ENCODE peak calls at places on chromosomes 12 and 14, in nine cellular contexts. K is brain microvascular endothelial cell, S is tibial nerve, H is ovary, B is adrenal gland, Y is H1, R is aorta, L is right lobe of liver, X is left lung. I is an unnamed sample. For H3K27me3, the result is how much of the 10 kb centered on the place peaks cover.

GRCh38 chr14:76777721-76778120 is 16.5 kb downstream of the VASH1 start:
- DNase-seq in K (no peak), S (no peak), H (no peak), B (no peak), Y (no peak), R (peak), L (no peak), X (no peak), I (no peak)

GRCh38 chr12:45290218-45290609 is 74.3 kb downstream of the ANO6 start:
- DNase-seq in K (peak), S (no peak), H (no peak), B (no peak), Y (no peak), R (no peak), L (no peak), X (no peak), I (peak)

GRCh38 chr14:105473677-105474477 is 744 bp upstream of the CRIP2 start:
- DNase-seq in K (peak), S (peak), H (peak), B (peak), Y (peak), R (peak), L (peak), X (peak), I (no peak)

GRCh38 chr12:30417697-30418231 is 277.9 kb downstream of the IPO8 start:
- DNase-seq in K (peak), S (peak), H (no peak), B (no peak), Y (no peak), R (no peak), L (no peak), X (no peak), I (peak)

GRCh38 chr14:42994001-42994736 is 1387.5 kb downstream of the LRFN5 start:
- DNase-seq in K (no peak), S (no peak), H (no peak), B (no peak), Y (no peak), R (no peak), L (no peak), X (no peak), I (peak)

GRCh38 chr14:100237735-100238418 is 1.1 kb upstream of the YY1 start:
- DNase-seq in K (no peak), S (peak), H (no peak), B (peak), Y (peak), R (peak), L (peak), X (peak), I (no peak)

GRCh38 chr12:80848858-80849257 is 88.9 kb downstream of the LIN7A start:
- DNase-seq in K (no peak), S (no peak), H (no peak), B (no peak), Y (no peak), R (no peak), L (no peak), X (no peak), I (no peak)

GRCh38 chr14:92252291-92252690 is 70.7 kb upstream of the SLC24A4 start:
- DNase-seq in K (no peak), S (no peak), H (no peak), B (no peak), Y (no peak), R (no peak), L (no peak), X (no peak), I (no peak)

GRCh38 chr14:34129927-34130552 is 179.2 kb upstream of the EGLN3 start:
- DNase-seq in K (no peak), S (no peak), H (no peak), B (no peak), Y (no peak), R (no peak), L (no peak), X (no peak), I (no peak)

GRCh38 chr14:71948101-71948500 is 15.9 kb downstream of the RGS6 start:
- DNase-seq in K (no peak), S (no peak), H (no peak), B (no peak), Y (no peak), R (no peak), L (no peak), X (no peak), I (no peak)

GRCh38 chr12:83390186-83390585 is 703.5 kb downstream of the TMTC2 start:
- DNase-seq in K (no peak), S (no peak), H (no peak), B (no peak), Y (no peak), R (no peak), L (no peak), X (no peak), I (no peak)
- H3K27me3 ChIP-seq in K (under half), S (under half), H (under half), B (under half), Y (under half), R (under half), L (under half), X (under half), I (under half)

DNA sequence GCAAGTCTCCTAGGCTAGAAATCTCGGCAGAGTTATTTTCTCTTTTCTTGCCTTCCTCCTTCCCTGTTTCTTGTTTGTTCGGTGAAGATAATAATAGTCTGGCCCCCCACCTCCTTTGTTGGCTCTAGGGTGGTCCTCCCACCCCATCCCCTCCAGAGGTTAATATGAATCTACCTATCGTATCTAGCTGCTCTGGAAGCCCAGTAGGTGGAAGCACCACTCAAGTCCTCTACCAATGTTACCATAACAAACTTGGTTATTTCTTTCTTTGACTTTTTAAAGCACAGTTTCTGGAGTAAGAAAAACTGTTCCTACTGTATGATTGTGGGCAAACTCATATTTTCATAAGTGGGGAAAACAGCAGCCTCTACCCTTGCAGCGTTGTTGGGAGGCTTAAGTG is 19.7 kb upstream of the GRIP1 start:
- DNase-seq in K (no peak), S (no peak), H (no peak), B (no peak), Y (no peak), R (no peak), L (no peak), X (no peak), I (no peak)
- H3K27me3 ChIP-seq in K (under half), S (under half), H (under half), B (under half), Y (under half), R (under half), L (under half), X (under half), I (under half)

DNA sequence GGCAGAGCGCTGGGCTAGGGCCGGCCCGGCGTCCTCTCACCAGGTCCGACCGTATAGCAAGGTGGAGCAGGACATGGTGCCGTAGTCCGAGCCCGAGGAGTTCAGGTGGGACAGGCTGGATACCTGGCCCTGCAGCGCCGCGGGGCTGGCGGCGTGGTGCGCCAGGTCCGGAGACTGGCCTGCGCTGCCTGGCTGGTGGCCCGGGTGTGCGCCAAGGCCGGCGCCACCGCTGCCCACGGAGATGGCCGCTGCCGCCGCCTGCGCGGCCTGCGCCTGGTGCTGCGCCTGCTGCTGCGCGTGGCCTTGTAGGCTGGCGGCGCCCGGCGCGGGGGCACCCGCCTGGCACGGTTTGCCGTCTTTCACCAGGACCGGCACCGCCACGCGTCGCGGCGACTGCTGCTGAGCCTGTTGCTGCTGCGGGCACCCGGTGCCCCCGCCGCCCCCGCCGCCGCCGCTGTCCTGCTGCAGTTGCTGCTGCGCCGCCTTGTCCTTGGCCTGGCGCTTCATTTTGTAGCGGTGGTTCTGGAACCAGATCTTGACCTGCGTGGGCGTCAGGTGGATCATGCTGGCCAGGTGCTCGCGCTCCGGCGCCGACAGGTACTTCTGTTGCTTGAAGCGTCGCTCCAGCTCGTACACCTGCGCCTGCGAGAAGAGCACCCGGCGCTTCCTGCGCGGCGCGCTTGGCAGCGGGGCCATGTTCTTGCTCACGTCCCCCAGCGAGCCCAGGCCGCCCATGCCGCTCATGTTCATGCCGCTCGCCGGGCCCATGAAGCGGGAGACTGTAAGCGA is 2.6 kb downstream of the NKX2-1 start:
- DNase-seq in K (no peak), S (no peak), H (no peak), B (no peak), Y (peak), R (no peak), L (no peak), X (peak), I (no peak)
- H3K27me3 ChIP-seq in K (half or more), S (half or more), H (under half), B (half or more), Y (half or more), R (under half), L (under half), X (half or more), I (half or more)

GRCh38 chr14:89401783-89402182 is 15.2 kb downstream of the FOXN3 start:
- DNase-seq in K (no peak), S (no peak), H (no peak), B (no peak), Y (no peak), R (no peak), L (no peak), X (no peak), I (no peak)
- H3K27me3 ChIP-seq in K (under half), S (under half), H (under half), B (under half), Y (under half), R (under half), L (under half), X (under half), I (under half)

DNA sequence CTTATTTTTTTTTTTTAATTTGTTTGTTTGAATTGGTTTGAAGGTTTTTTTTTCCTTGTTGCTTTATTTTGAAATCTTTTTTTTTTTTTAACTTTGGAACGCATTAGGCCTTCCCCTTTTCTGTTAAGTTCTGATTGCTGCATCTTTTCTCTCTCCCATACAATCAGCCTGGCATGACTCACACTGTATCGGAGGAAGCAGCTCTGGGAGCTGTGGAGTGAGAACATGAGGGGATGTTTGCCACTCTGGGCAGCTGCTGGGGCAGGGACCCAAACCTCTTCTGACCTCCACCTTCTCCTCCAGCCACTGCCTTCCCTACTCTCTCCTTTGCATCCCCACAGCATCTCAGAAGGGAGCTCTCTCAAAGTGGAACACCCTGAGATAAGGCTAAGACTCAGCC is 160.3 kb upstream of the FKBP4 start:
- DNase-seq in K (no peak), S (no peak), H (no peak), B (no peak), Y (no peak), R (no peak), L (no peak), X (no peak), I (no peak)
- H3K27me3 ChIP-seq in K (under half), S (under half), H (under half), B (under half), Y (under half), R (under half), L (under half), X (under half), I (under half)

GRCh38 chr14:104180561-104181165 is 42.3 kb downstream of the KIF26A start:
- DNase-seq in K (no peak), S (no peak), H (no peak), B (no peak), Y (no peak), R (no peak), L (no peak), X (peak), I (no peak)

GRCh38 chr14:104179126-104179525 is 40.7 kb downstream of the KIF26A start:
- DNase-seq in K (no peak), S (no peak), H (no peak), B (no peak), Y (no peak), R (no peak), L (no peak), X (no peak), I (no peak)

GRCh38 chr14:104178279-104178678 is 39.9 kb downstream of the KIF26A start:
- DNase-seq in K (no peak), S (no peak), H (peak), B (no peak), Y (no peak), R (no peak), L (no peak), X (no peak), I (no peak)

GRCh38 chr14:104177411-104177810 is 39.0 kb downstream of the KIF26A start:
- DNase-seq in K (no peak), S (no peak), H (no peak), B (no peak), Y (no peak), R (no peak), L (no peak), X (no peak), I (no peak)

DNA sequence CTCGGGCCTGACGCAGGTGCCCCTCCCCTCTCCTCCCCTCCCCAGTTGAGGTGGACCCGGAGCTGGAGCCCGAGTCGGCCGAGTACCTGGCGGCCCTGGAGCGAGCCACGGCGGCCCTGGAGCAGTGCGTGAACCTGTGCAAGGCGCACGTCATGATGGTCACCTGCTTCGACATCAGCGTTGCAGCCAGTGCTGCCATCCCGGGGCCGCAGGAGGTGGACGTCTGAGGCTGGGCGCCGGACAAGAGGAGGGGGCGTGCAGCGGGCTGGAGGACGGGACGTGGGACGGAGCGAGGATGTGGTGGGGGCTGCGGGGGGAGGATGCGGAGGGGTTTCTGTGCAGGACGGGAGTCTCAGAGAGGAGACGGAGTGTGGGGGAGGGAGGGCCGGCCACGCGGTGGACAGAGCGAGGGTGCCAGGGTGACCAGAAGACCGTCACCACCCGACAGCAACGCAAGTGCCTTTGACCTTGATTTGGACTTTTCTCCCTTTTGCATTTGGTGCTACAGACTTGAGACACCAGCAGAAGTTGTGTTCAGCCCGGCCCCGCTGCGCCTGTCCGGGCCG is 41.3 kb downstream of the KIF26A start:
- DNase-seq in K (no peak), S (no peak), H (no peak), B (no peak), Y (no peak), R (no peak), L (no peak), X (peak), I (no peak)
- H3K27me3 ChIP-seq in K (under half), S (under half), H (under half), B (under half), Y (under half), R (under half), L (under half), X (under half), I (under half)

DNA sequence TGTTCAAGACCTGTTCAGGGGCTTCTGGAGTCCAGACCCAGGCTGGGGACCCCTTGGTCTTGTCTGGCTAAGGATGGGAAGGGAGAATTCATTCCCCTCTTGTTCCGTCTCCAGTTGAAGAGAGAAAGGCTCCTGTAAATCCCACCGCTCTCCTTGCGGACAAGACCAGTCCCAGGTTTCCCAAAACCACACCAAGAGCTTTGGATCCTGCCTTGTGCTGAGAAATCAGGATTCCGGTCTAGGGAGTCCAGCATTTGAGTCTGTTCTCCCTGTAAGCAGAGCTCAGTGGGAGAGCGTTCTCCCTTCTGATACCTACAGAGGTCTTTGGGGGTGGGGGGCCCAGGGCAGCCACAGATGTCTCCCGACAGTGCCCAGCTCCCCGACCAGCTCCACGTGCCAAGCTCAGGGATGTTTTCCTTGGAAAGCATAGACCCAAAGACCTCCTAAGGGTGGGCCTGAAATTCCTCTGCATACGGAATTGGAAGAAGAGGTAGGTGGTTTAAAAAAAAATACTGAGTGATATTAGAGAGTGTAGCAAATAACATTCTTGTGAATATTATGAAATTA is 1.9 kb downstream of the HOXC13 start:
- DNase-seq in K (no peak), S (no peak), H (no peak), B (no peak), Y (peak), R (no peak), L (no peak), X (no peak), I (no peak)
- H3K27me3 ChIP-seq in K (half or more), S (half or more), H (under half), B (half or more), Y (half or more), R (under half), L (under half), X (half or more), I (under half)